ENCODE peak calls at places on chromosomes 4 and X, in six cellular contexts. One of them, this sample, is unnamed.

GRCh38 chrX:73577368-73577767 is 14.4 kb downstream of the CHIC1 start:
- DNase-seq in H4: peak; percentile 6
- DNase-seq in naive thymus-derived CD8-positive, alpha-beta T cell: no peak
- DNase-seq in trophoblast cell: no peak
- DNase-seq in tibial artery: no peak
- DNase-seq in body of pancreas: peak; percentile 10
- DNase-seq in this sample: peak; percentile 93

GRCh38 chr4:14234330-14234729 is 606.8 kb upstream of the BOD1L1 start:
- DNase-seq in H4: no peak
- DNase-seq in naive thymus-derived CD8-positive, alpha-beta T cell: no peak
- DNase-seq in trophoblast cell: no peak
- DNase-seq in tibial artery: no peak
- DNase-seq in body of pancreas: no peak
- DNase-seq in this sample: no peak

GRCh38 chr4:101328063-101328602 is 19.2 kb downstream of the PPP3CA start:
- DNase-seq in H4: no peak
- DNase-seq in naive thymus-derived CD8-positive, alpha-beta T cell: no peak
- DNase-seq in trophoblast cell: no peak
- DNase-seq in tibial artery: no peak
- DNase-seq in body of pancreas: no peak
- DNase-seq in this sample: no peak

GRCh38 chr4:173317003-173317402 is 17.2 kb downstream of the HMGB2 start:
- DNase-seq in H4: peak; percentile 16
- DNase-seq in naive thymus-derived CD8-positive, alpha-beta T cell: no peak
- DNase-seq in trophoblast cell: no peak
- DNase-seq in tibial artery: no peak
- DNase-seq in body of pancreas: no peak
- DNase-seq in this sample: no peak

GRCh38 chrX:78092296-78092695 is 11.8 kb upstream of the PGK1 start:
- DNase-seq in H4: peak; percentile 48
- DNase-seq in naive thymus-derived CD8-positive, alpha-beta T cell: peak; percentile 57
- DNase-seq in trophoblast cell: no peak
- DNase-seq in tibial artery: no peak
- DNase-seq in body of pancreas: no peak
- DNase-seq in this sample: peak; percentile 68

GRCh38 chr4:6424425-6424824 is 48.0 kb downstream of the PPP2R2C start:
- DNase-seq in H4: no peak
- DNase-seq in naive thymus-derived CD8-positive, alpha-beta T cell: peak; percentile 44
- DNase-seq in trophoblast cell: no peak
- DNase-seq in tibial artery: no peak
- DNase-seq in body of pancreas: no peak
- DNase-seq in this sample: no peak

GRCh38 chr4:6419452-6420028 is 52.9 kb downstream of the PPP2R2C start:
- DNase-seq in H4: no peak
- DNase-seq in naive thymus-derived CD8-positive, alpha-beta T cell: no peak
- DNase-seq in trophoblast cell: no peak
- DNase-seq in tibial artery: no peak
- DNase-seq in body of pancreas: no peak
- DNase-seq in this sample: no peak

GRCh38 chr4:2991243-2991642 is 27.9 kb downstream of the GRK4 start:
- DNase-seq in H4: no peak
- DNase-seq in naive thymus-derived CD8-positive, alpha-beta T cell: no peak
- DNase-seq in trophoblast cell: no peak
- DNase-seq in tibial artery: no peak
- DNase-seq in body of pancreas: no peak
- DNase-seq in this sample: no peak

GRCh38 chr4:10028910-10029309 is 7.6 kb upstream of the SLC2A9 start:
- DNase-seq in H4: no peak
- DNase-seq in naive thymus-derived CD8-positive, alpha-beta T cell: no peak
- DNase-seq in trophoblast cell: no peak
- DNase-seq in tibial artery: no peak
- DNase-seq in body of pancreas: no peak
- DNase-seq in this sample: peak; percentile 24

GRCh38 chr4:184444953-184445309 is 29.4 kb downstream of the IRF2 start:
- DNase-seq in H4: no peak
- DNase-seq in naive thymus-derived CD8-positive, alpha-beta T cell: no peak
- DNase-seq in trophoblast cell: no peak
- DNase-seq in tibial artery: no peak
- DNase-seq in body of pancreas: peak; percentile 19
- DNase-seq in this sample: no peak

GRCh38 chrX:150414228-150414627 is 51.1 kb downstream of the MAMLD1 start:
- DNase-seq in H4: no peak
- DNase-seq in naive thymus-derived CD8-positive, alpha-beta T cell: no peak
- DNase-seq in trophoblast cell: no peak
- DNase-seq in tibial artery: no peak
- DNase-seq in body of pancreas: no peak
- DNase-seq in this sample: no peak

GRCh38 chr4:118981839-118982381 is 93.3 kb downstream of the SYNPO2 start:
- DNase-seq in H4: peak; percentile 64
- DNase-seq in naive thymus-derived CD8-positive, alpha-beta T cell: peak; percentile 75
- DNase-seq in trophoblast cell: peak; percentile 57
- DNase-seq in tibial artery: no peak
- DNase-seq in body of pancreas: peak; percentile 75
- DNase-seq in this sample: peak; percentile 81

GRCh38 chr4:52983563-52984303 is 121.6 kb downstream of the RASL11B start:
- DNase-seq in H4: peak; percentile 48
- DNase-seq in naive thymus-derived CD8-positive, alpha-beta T cell: no peak
- DNase-seq in trophoblast cell: peak; percentile 48
- DNase-seq in tibial artery: no peak
- DNase-seq in body of pancreas: peak; percentile 38
- DNase-seq in this sample: peak; percentile 67

GRCh38 chr4:182862921-182863320 is 54.3 kb downstream of the DCTD start:
- DNase-seq in H4: no peak
- DNase-seq in naive thymus-derived CD8-positive, alpha-beta T cell: no peak
- DNase-seq in trophoblast cell: no peak
- DNase-seq in tibial artery: no peak
- DNase-seq in body of pancreas: peak; percentile 93
- DNase-seq in this sample: peak; percentile 6

GRCh38 chr4:106238819-106239420 is 77.1 kb downstream of the TBCK start:
- DNase-seq in H4: peak; percentile 29
- DNase-seq in naive thymus-derived CD8-positive, alpha-beta T cell: no peak
- DNase-seq in trophoblast cell: peak; percentile 7
- DNase-seq in tibial artery: no peak
- DNase-seq in body of pancreas: peak; percentile 25
- DNase-seq in this sample: peak; percentile 61

GRCh38 chrX:152899874-152900719 is 2.2 kb downstream of the ZNF185 start:
- DNase-seq in H4: no peak
- DNase-seq in naive thymus-derived CD8-positive, alpha-beta T cell: no peak
- DNase-seq in trophoblast cell: no peak
- DNase-seq in tibial artery: no peak
- DNase-seq in body of pancreas: no peak
- DNase-seq in this sample: no peak

GRCh38 chrX:19625612-19626011 is 110.3 kb upstream of the MAP3K15 start:
- DNase-seq in H4: no peak
- DNase-seq in naive thymus-derived CD8-positive, alpha-beta T cell: no peak
- DNase-seq in trophoblast cell: no peak
- DNase-seq in tibial artery: no peak
- DNase-seq in body of pancreas: no peak
- DNase-seq in this sample: peak; percentile 79

GRCh38 chrX:17374619-17375360 is at the start of gene NHS:
- DNase-seq in H4: peak; percentile 71
- DNase-seq in naive thymus-derived CD8-positive, alpha-beta T cell: no peak
- DNase-seq in trophoblast cell: peak; percentile 50
- DNase-seq in tibial artery: peak; percentile 87
- DNase-seq in body of pancreas: peak; percentile 32
- DNase-seq in this sample: peak; percentile 85

GRCh38 chrX:13780868-13781427 is 35.9 kb downstream of the GPM6B start:
- DNase-seq in H4: no peak
- DNase-seq in naive thymus-derived CD8-positive, alpha-beta T cell: no peak
- DNase-seq in trophoblast cell: no peak
- DNase-seq in tibial artery: no peak
- DNase-seq in body of pancreas: no peak
- DNase-seq in this sample: no peak

GRCh38 chr4:99649778-99650177 is 7.8 kb downstream of the C4orf54 start:
- DNase-seq in H4: no peak
- DNase-seq in naive thymus-derived CD8-positive, alpha-beta T cell: no peak
- DNase-seq in trophoblast cell: no peak
- DNase-seq in tibial artery: no peak
- DNase-seq in body of pancreas: no peak
- DNase-seq in this sample: no peak

GRCh38 chr4:52659016-52659721 is at the start of gene USP46:
- DNase-seq in H4: peak; percentile 29
- DNase-seq in naive thymus-derived CD8-positive, alpha-beta T cell: peak; percentile 56
- DNase-seq in trophoblast cell: peak; percentile 68
- DNase-seq in tibial artery: peak; percentile 87
- DNase-seq in body of pancreas: peak; percentile 79
- DNase-seq in this sample: peak; percentile 82

GRCh38 chr4:143581331-143581961 is 67.9 kb downstream of the SMARCA5 start:
- DNase-seq in H4: no peak
- DNase-seq in naive thymus-derived CD8-positive, alpha-beta T cell: no peak
- DNase-seq in trophoblast cell: no peak
- DNase-seq in tibial artery: no peak
- DNase-seq in body of pancreas: no peak
- DNase-seq in this sample: no peak

GRCh38 chr4:7744131-7744804 is 195.4 kb downstream of the AFAP1 start:
- DNase-seq in H4: no peak
- DNase-seq in naive thymus-derived CD8-positive, alpha-beta T cell: no peak
- DNase-seq in trophoblast cell: no peak
- DNase-seq in tibial artery: no peak
- DNase-seq in body of pancreas: peak; percentile 37
- DNase-seq in this sample: no peak

GRCh38 chrX:14673764-14674163 is 144.4 kb downstream of the GLRA2 start:
- DNase-seq in H4: peak; percentile 86
- DNase-seq in naive thymus-derived CD8-positive, alpha-beta T cell: no peak
- DNase-seq in trophoblast cell: peak; percentile 29
- DNase-seq in tibial artery: no peak
- DNase-seq in body of pancreas: peak; percentile 3
- DNase-seq in this sample: peak; percentile 94

GRCh38 chr4:137213372-137214173 is 318.7 kb downstream of the PCDH18 start:
- DNase-seq in H4: no peak
- DNase-seq in naive thymus-derived CD8-positive, alpha-beta T cell: no peak
- DNase-seq in trophoblast cell: no peak
- DNase-seq in tibial artery: no peak
- DNase-seq in body of pancreas: no peak
- DNase-seq in this sample: no peak

GRCh38 chr4:87117730-87118075 is 102.7 kb downstream of the KLHL8 start:
- DNase-seq in H4: no peak
- DNase-seq in naive thymus-derived CD8-positive, alpha-beta T cell: no peak
- DNase-seq in trophoblast cell: no peak
- DNase-seq in tibial artery: no peak
- DNase-seq in body of pancreas: peak; percentile 18
- DNase-seq in this sample: no peak

GRCh38 chr4:156778093-156778492 is 193.5 kb downstream of the PDGFC start:
- DNase-seq in H4: no peak
- DNase-seq in naive thymus-derived CD8-positive, alpha-beta T cell: no peak
- DNase-seq in trophoblast cell: no peak
- DNase-seq in tibial artery: no peak
- DNase-seq in body of pancreas: no peak
- DNase-seq in this sample: no peak

GRCh38 chr4:94741304-94741703 is 16.5 kb upstream of the BMPR1B start:
- DNase-seq in H4: no peak
- DNase-seq in naive thymus-derived CD8-positive, alpha-beta T cell: no peak
- DNase-seq in trophoblast cell: no peak
- DNase-seq in tibial artery: no peak
- DNase-seq in body of pancreas: no peak
- DNase-seq in this sample: no peak

GRCh38 chr4:89254847-89255246 is 52.8 kb downstream of the GPRIN3 start:
- DNase-seq in H4: peak; percentile 27
- DNase-seq in naive thymus-derived CD8-positive, alpha-beta T cell: peak; percentile 66
- DNase-seq in trophoblast cell: peak; percentile 18
- DNase-seq in tibial artery: no peak
- DNase-seq in body of pancreas: peak; percentile 44
- DNase-seq in this sample: peak; percentile 51

GRCh38 chrX:49850028-49850427 is 20.9 kb downstream of the PAGE4 start:
- DNase-seq in H4: no peak
- DNase-seq in naive thymus-derived CD8-positive, alpha-beta T cell: no peak
- DNase-seq in trophoblast cell: no peak
- DNase-seq in tibial artery: no peak
- DNase-seq in body of pancreas: no peak
- DNase-seq in this sample: no peak

GRCh38 chr4:70734971-70735370 is 13.2 kb downstream of the RUFY3 start:
- DNase-seq in H4: no peak
- DNase-seq in naive thymus-derived CD8-positive, alpha-beta T cell: no peak
- DNase-seq in trophoblast cell: no peak
- DNase-seq in tibial artery: no peak
- DNase-seq in body of pancreas: no peak
- DNase-seq in this sample: no peak

GRCh38 chrX:9912341-9912740 is 54.8 kb upstream of the CLDN34 start:
- DNase-seq in H4: no peak
- DNase-seq in naive thymus-derived CD8-positive, alpha-beta T cell: no peak
- DNase-seq in trophoblast cell: no peak
- DNase-seq in tibial artery: no peak
- DNase-seq in body of pancreas: no peak
- DNase-seq in this sample: no peak

GRCh38 chr4:147714575-147715401 is 17.1 kb upstream of the ARHGAP10 start:
- DNase-seq in H4: peak; percentile 18
- DNase-seq in naive thymus-derived CD8-positive, alpha-beta T cell: no peak
- DNase-seq in trophoblast cell: peak; percentile 84
- DNase-seq in tibial artery: peak; percentile 76
- DNase-seq in body of pancreas: peak; percentile 24
- DNase-seq in this sample: peak; percentile 76